ENCODE peak calls at places on chromosomes 5 and 9, in eight cellular contexts. J, I, G, P, V, S, A and Z are unnamed samples.

GRCh38 chr5:75862872-75863271 is 145.6 kb upstream of the POC5 start:
- DNase-seq in J (no peak), I (no peak), G (no peak), P (no peak), V (peak), S (no peak), A (no peak), Z (no peak)

GRCh38 chr5:88976914-88977313 is 93.9 kb upstream of the MEF2C start:
- DNase-seq in J (no peak), I (no peak), G (no peak), P (no peak), V (no peak), S (no peak), A (no peak), Z (no peak)

GRCh38 chr9:105158898-105159297 is 85.6 kb upstream of the SLC44A1 start:
- DNase-seq in J (no peak), I (no peak), G (no peak), P (no peak), V (no peak), S (no peak), A (no peak), Z (no peak)

GRCh38 chr9:109469646-109470358 is 28.3 kb downstream of the PTPN3 start:
- DNase-seq in J (peak), I (peak), G (peak), P (peak), V (peak), S (peak), A (peak), Z (peak)

GRCh38 chr5:140925806-140926205 is 293 bp upstream of the PCDHAC1 start:
- DNase-seq in J (no peak), I (no peak), G (no peak), P (no peak), V (no peak), S (no peak), A (no peak), Z (no peak)

GRCh38 chr5:74109344-74109743 is 483.3 kb downstream of the ARHGEF28 start:
- DNase-seq in J (no peak), I (no peak), G (no peak), P (no peak), V (no peak), S (no peak), A (no peak), Z (no peak)

GRCh38 chr9:89448381-89448780 is 49.5 kb downstream of the SEMA4D start:
- DNase-seq in J (no peak), I (no peak), G (no peak), P (no peak), V (no peak), S (no peak), A (no peak), Z (no peak)

GRCh38 chr9:1951446-1951845 is 63.7 kb upstream of the SMARCA2 start:
- DNase-seq in J (no peak), I (no peak), G (no peak), P (no peak), V (no peak), S (no peak), A (no peak), Z (no peak)

GRCh38 chr9:7178729-7179128 is 421.0 kb downstream of the KDM4C start:
- DNase-seq in J (no peak), I (no peak), G (no peak), P (no peak), V (no peak), S (peak), A (no peak), Z (no peak)

GRCh38 chr5:176545737-176546509 is 3.2 kb upstream of the CDHR2 start:
- DNase-seq in J (no peak), I (no peak), G (no peak), P (peak), V (no peak), S (no peak), A (no peak), Z (no peak)

GRCh38 chr5:64144429-64145215 is 21.0 kb upstream of the RNF180 start:
- DNase-seq in J (no peak), I (no peak), G (no peak), P (no peak), V (no peak), S (no peak), A (no peak), Z (no peak)

GRCh38 chr9:123473226-123473625 is 117.2 kb downstream of the CRB2 start:
- DNase-seq in J (no peak), I (no peak), G (no peak), P (no peak), V (peak), S (no peak), A (no peak), Z (no peak)

GRCh38 chr9:8338249-8338721 is 538.7 kb upstream of the DMAC1 start:
- DNase-seq in J (no peak), I (no peak), G (no peak), P (no peak), V (peak), S (no peak), A (no peak), Z (no peak)

GRCh38 chr5:58786035-58786434 is 203.2 kb downstream of the RAB3C start:
- DNase-seq in J (no peak), I (no peak), G (no peak), P (no peak), V (no peak), S (peak), A (no peak), Z (no peak)

GRCh38 chr5:58793888-58794287 is 211.0 kb downstream of the RAB3C start:
- DNase-seq in J (no peak), I (no peak), G (no peak), P (no peak), V (no peak), S (no peak), A (no peak), Z (no peak)

GRCh38 chr5:58786904-58787303 is 204.0 kb downstream of the RAB3C start:
- DNase-seq in J (no peak), I (no peak), G (no peak), P (no peak), V (no peak), S (peak), A (no peak), Z (no peak)

GRCh38 chr5:58787982-58788381 is 205.1 kb downstream of the RAB3C start:
- DNase-seq in J (no peak), I (no peak), G (no peak), P (no peak), V (no peak), S (no peak), A (no peak), Z (no peak)
- TF ChIP-seq POLR2A in J (no peak), I (no peak), G (no peak), P (no peak), V (no peak), S (no peak), A (no peak), Z (no peak)

GRCh38 chr5:169583424-169584215 is at the start of gene SPDL1:
- DNase-seq in J (peak), I (peak), G (peak), P (peak), V (peak), S (peak), A (peak), Z (peak)
- TF ChIP-seq POLR2A in J (no peak), I (peak), G (peak), P (peak), V (peak), S (peak), A (peak), Z (peak)

GRCh38 chr9:20623021-20623747 is 885 bp upstream of the MLLT3 start:
- DNase-seq in J (peak), I (no peak), G (no peak), P (no peak), V (peak), S (peak), A (no peak), Z (peak)
- TF ChIP-seq POLR2A in J (no peak), I (no peak), G (no peak), P (no peak), V (no peak), S (no peak), A (no peak), Z (no peak)

DNA sequence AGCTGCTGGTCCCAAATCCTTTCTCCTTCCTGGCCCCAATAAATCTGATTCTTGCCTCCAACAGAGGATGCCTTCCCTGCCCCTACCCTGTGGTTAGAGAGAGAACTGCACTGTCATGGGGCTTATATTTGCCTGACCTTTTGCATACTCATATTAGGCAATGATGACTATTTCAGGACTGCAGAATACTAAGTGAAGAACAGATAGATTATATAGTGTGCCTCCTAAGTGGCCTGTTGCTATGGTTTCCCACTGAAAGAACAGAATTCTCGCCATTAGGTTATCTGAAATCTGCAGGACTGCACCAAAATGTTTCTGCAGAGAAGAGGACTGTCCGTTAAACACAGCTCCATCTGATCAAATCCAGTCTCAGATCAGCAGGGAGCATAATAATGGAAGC is 87.3 kb upstream of the CCNG1 start:
- DNase-seq in J (no peak), I (no peak), G (no peak), P (peak), V (no peak), S (peak), A (no peak), Z (no peak)
- TF ChIP-seq POLR2A in J (no peak), I (no peak), G (no peak), P (no peak), V (no peak), S (no peak), A (no peak), Z (no peak)

GRCh38 chr5:59618644-59619043 is 274.9 kb downstream of the PDE4D start:
- DNase-seq in J (no peak), I (no peak), G (no peak), P (peak), V (no peak), S (no peak), A (no peak), Z (no peak)
- TF ChIP-seq POLR2A in J (no peak), I (no peak), G (no peak), P (no peak), V (no peak), S (no peak), A (no peak), Z (no peak)

DNA sequence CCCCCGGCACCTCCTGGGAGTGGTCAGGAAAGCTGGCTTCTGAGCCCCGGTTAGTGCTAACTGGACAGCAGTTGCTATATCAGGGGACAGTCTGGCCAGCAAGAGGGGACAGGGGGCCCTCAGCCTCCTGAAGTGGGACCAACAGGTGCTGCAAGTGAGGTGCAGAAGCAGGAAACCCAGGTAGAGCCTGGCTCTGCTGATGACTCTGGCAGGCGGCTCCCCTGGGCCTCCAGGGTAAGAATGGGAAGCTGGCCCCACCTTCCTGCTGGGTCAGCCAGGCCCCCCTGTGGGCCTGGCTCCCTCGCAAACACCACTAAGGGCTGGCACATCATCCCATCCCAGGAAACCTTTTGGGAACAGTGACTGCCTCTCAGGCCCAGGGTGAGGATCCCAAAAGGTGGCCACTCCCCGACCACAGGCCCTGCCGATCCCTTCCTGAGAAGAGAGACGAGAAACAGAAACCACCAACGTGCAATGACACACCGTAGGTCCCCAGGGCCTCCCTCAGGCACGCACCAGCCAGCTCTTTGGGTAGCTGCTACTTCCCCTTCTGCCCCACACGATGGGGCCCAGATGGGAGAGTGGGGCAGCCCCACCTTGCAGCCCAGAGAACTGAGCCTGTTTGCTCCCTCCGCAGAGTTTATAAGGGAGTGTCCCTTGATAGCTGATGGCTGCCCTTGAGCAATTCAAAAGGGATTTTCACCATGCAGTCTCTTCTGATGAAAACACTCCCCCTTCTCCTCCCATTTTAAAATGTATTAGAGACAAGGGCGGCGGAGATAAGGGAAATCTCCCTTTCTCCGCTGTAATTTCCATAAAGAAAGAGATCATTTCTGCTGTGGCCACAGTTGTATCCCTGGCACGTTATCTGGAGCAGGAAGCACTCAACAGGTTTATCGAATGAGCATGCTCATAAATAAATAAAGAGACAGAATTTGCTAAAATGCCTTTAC is 76.8 kb downstream of the STK10 start:
- DNase-seq in J (peak), I (no peak), G (peak), P (no peak), V (no peak), S (peak), A (peak), Z (no peak)
- TF ChIP-seq POLR2A in J (no peak), I (no peak), G (peak), P (no peak), V (no peak), S (peak), A (no peak), Z (no peak)

GRCh38 chr5:133109655-133110483 is 58.1 kb downstream of the HSPA4 start:
- DNase-seq in J (no peak), I (peak), G (no peak), P (no peak), V (no peak), S (no peak), A (no peak), Z (no peak)

GRCh38 chr5:133106761-133107572 is 55.2 kb downstream of the HSPA4 start:
- DNase-seq in J (no peak), I (no peak), G (no peak), P (no peak), V (no peak), S (no peak), A (no peak), Z (no peak)

GRCh38 chr5:133110709-133111108 is 58.9 kb downstream of the HSPA4 start:
- DNase-seq in J (no peak), I (no peak), G (no peak), P (no peak), V (no peak), S (no peak), A (no peak), Z (no peak)

GRCh38 chr5:133108481-133108921 is 56.7 kb downstream of the HSPA4 start:
- DNase-seq in J (no peak), I (no peak), G (no peak), P (no peak), V (no peak), S (peak), A (no peak), Z (no peak)

GRCh38 chr5:133106343-133106742 is 54.5 kb downstream of the HSPA4 start:
- DNase-seq in J (no peak), I (no peak), G (no peak), P (no peak), V (no peak), S (no peak), A (no peak), Z (no peak)
- TF ChIP-seq POLR2A in J (no peak), I (no peak), G (no peak), P (no peak), V (no peak), S (no peak), A (no peak), Z (no peak)

GRCh38 chr9:16824545-16825041 is 45.9 kb downstream of the BNC2 start:
- DNase-seq in J (no peak), I (no peak), G (no peak), P (peak), V (no peak), S (peak), A (no peak), Z (peak)

GRCh38 chr9:16828335-16829281 is 41.9 kb downstream of the BNC2 start:
- DNase-seq in J (peak), I (no peak), G (no peak), P (no peak), V (peak), S (no peak), A (no peak), Z (no peak)

GRCh38 chr9:16821344-16821743 is 49.1 kb downstream of the BNC2 start:
- DNase-seq in J (no peak), I (no peak), G (no peak), P (no peak), V (no peak), S (no peak), A (no peak), Z (no peak)

GRCh38 chr9:16825364-16825763 is 45.1 kb downstream of the BNC2 start:
- DNase-seq in J (no peak), I (no peak), G (no peak), P (no peak), V (no peak), S (no peak), A (no peak), Z (no peak)

DNA sequence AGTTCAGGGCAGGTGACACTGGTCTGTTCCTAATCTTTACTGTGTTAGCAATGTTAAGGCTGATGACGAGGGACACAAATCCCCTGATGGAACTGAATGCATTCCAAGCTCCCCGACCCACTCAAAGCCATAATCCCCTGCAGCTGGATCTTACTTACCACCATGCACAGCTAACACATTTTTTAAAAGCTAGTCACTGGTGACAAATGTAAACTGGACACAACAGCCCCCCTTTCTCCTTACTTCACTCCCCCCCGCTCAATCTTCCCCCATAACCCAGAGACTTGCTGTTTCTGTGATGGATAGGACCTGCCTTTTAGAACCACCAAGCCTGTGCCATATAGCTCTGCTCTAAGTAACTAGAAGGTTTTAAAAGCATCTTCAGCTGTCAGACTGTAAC is 44.5 kb downstream of the BNC2 start:
- DNase-seq in J (no peak), I (no peak), G (no peak), P (no peak), V (no peak), S (no peak), A (no peak), Z (no peak)
- TF ChIP-seq POLR2A in J (no peak), I (no peak), G (no peak), P (no peak), V (no peak), S (no peak), A (no peak), Z (no peak)

GRCh38 chr5:79399046-79399445 is 114.9 kb downstream of the HOMER1 start:
- DNase-seq in J (no peak), I (no peak), G (no peak), P (no peak), V (no peak), S (no peak), A (no peak), Z (no peak)
- TF ChIP-seq POLR2A in J (no peak), I (no peak), G (no peak), P (no peak), V (no peak), S (no peak), A (no peak), Z (no peak)

GRCh38 chr9:128122809-128123175 is 4.7 kb downstream of the PTGES2 start:
- DNase-seq in J (peak), I (no peak), G (no peak), P (no peak), V (no peak), S (no peak), A (no peak), Z (no peak)

GRCh38 chr9:128121924-128122808 is 5.4 kb downstream of the PTGES2 start:
- DNase-seq in J (peak), I (no peak), G (no peak), P (no peak), V (no peak), S (no peak), A (no peak), Z (no peak)

GRCh38 chr9:128120061-128120740 is 7.3 kb downstream of the PTGES2 start:
- DNase-seq in J (peak), I (no peak), G (no peak), P (no peak), V (peak), S (no peak), A (no peak), Z (no peak)

GRCh38 chr9:128120741-128121465 is 6.6 kb downstream of the PTGES2 start:
- DNase-seq in J (peak), I (no peak), G (no peak), P (no peak), V (no peak), S (no peak), A (no peak), Z (no peak)

DNA sequence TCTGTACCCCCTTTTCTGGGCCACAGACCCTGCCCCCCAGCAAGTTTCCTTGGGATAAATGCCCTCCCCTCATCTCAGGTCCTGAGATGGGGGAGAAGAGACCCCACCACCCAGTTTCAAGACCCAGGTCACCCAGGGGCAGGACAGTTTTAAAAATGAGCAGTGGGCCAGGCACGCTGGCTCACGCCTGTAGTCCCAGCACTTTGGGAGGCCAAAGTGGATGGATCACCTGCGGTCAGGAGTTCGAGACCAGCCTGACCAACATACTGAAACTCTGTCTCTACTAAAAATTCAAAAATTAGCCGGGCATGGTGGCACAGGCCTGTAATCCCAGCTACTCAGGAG is 6.1 kb downstream of the PTGES2 start:
- DNase-seq in J (no peak), I (no peak), G (no peak), P (no peak), V (no peak), S (no peak), A (no peak), Z (no peak)
- TF ChIP-seq POLR2A in J (no peak), I (no peak), G (no peak), P (no peak), V (no peak), S (no peak), A (no peak), Z (no peak)